ENCODE peak calls at places on chromosomes 3 and 15, in six cellular contexts. One of them, this sample, is unnamed.

GRCh38 chr3:177284383-177284881 is 87.2 kb upstream of the TBL1XR1 start:
- DNase-seq in endothelial cell of umbilical vein: no peak
- DNase-seq in HCT116: peak
- DNase-seq in HepG2: peak
- DNase-seq in HL-60: peak
- DNase-seq in prostate gland: no peak
- DNase-seq in this sample: no peak

GRCh38 chr3:101072299-101072698 is 79.1 kb upstream of the ABI3BP start:
- DNase-seq in endothelial cell of umbilical vein: peak
- DNase-seq in HCT116: no peak
- DNase-seq in HepG2: no peak
- DNase-seq in HL-60: no peak
- DNase-seq in prostate gland: peak
- DNase-seq in this sample: no peak

GRCh38 chr3:25378912-25379311 is 49.2 kb upstream of the RARB start:
- DNase-seq in endothelial cell of umbilical vein: no peak
- DNase-seq in HCT116: no peak
- DNase-seq in HepG2: no peak
- DNase-seq in HL-60: no peak
- DNase-seq in prostate gland: no peak
- DNase-seq in this sample: no peak

GRCh38 chr15:58247803-58248503 is 109.8 kb downstream of the AQP9 start:
- DNase-seq in endothelial cell of umbilical vein: no peak
- DNase-seq in HCT116: no peak
- DNase-seq in HepG2: no peak
- DNase-seq in HL-60: peak
- DNase-seq in prostate gland: peak
- DNase-seq in this sample: no peak

GRCh38 chr15:71581406-71581930 is 228.9 kb upstream of the NR2E3 start:
- DNase-seq in endothelial cell of umbilical vein: no peak
- DNase-seq in HCT116: no peak
- DNase-seq in HepG2: no peak
- DNase-seq in HL-60: no peak
- DNase-seq in prostate gland: no peak
- DNase-seq in this sample: no peak

GRCh38 chr3:68403741-68404140 is 528.6 kb downstream of the TAFA4 start:
- DNase-seq in endothelial cell of umbilical vein: no peak
- DNase-seq in HCT116: no peak
- DNase-seq in HepG2: no peak
- DNase-seq in HL-60: no peak
- DNase-seq in prostate gland: no peak
- DNase-seq in this sample: no peak

GRCh38 chr15:80659375-80659774 is 35.7 kb upstream of the ABHD17C start:
- DNase-seq in endothelial cell of umbilical vein: no peak
- DNase-seq in HCT116: no peak
- DNase-seq in HepG2: no peak
- DNase-seq in HL-60: no peak
- DNase-seq in prostate gland: no peak
- DNase-seq in this sample: no peak

GRCh38 chr3:133749427-133750200 is 3.4 kb downstream of the TF start:
- DNase-seq in endothelial cell of umbilical vein: no peak
- DNase-seq in HCT116: no peak
- DNase-seq in HepG2: no peak
- DNase-seq in HL-60: no peak
- DNase-seq in prostate gland: no peak
- DNase-seq in this sample: no peak

GRCh38 chr15:68234060-68234459 is 4.5 kb upstream of the CLN6 start:
- DNase-seq in endothelial cell of umbilical vein: no peak
- DNase-seq in HCT116: no peak
- DNase-seq in HepG2: no peak
- DNase-seq in HL-60: no peak
- DNase-seq in prostate gland: peak
- DNase-seq in this sample: no peak

GRCh38 chr3:49351521-49352011 is 6.6 kb downstream of the GPX1 start:
- DNase-seq in endothelial cell of umbilical vein: peak
- DNase-seq in HCT116: no peak
- DNase-seq in HepG2: no peak
- DNase-seq in HL-60: peak
- DNase-seq in prostate gland: no peak
- DNase-seq in this sample: no peak

GRCh38 chr15:31317980-31318342 is 8.7 kb upstream of the KLF13 start:
- DNase-seq in endothelial cell of umbilical vein: no peak
- DNase-seq in HCT116: no peak
- DNase-seq in HepG2: no peak
- DNase-seq in HL-60: no peak
- DNase-seq in prostate gland: no peak
- DNase-seq in this sample: no peak

GRCh38 chr15:62857411-62857853 is 185.1 kb upstream of the TPM1 start:
- DNase-seq in endothelial cell of umbilical vein: no peak
- DNase-seq in HCT116: no peak
- DNase-seq in HepG2: no peak
- DNase-seq in HL-60: no peak
- DNase-seq in prostate gland: no peak
- DNase-seq in this sample: no peak

GRCh38 chr15:61916104-61916503 is 144.1 kb downstream of the VPS13C start:
- DNase-seq in endothelial cell of umbilical vein: no peak
- DNase-seq in HCT116: no peak
- DNase-seq in HepG2: no peak
- DNase-seq in HL-60: no peak
- DNase-seq in prostate gland: no peak
- DNase-seq in this sample: no peak

GRCh38 chr3:164377466-164377865 is 700.8 kb downstream of the SI start:
- DNase-seq in endothelial cell of umbilical vein: no peak
- DNase-seq in HCT116: no peak
- DNase-seq in HepG2: no peak
- DNase-seq in HL-60: no peak
- DNase-seq in prostate gland: no peak
- DNase-seq in this sample: no peak

GRCh38 chr3:58237238-58237939 is at the start of gene ABHD6:
- DNase-seq in endothelial cell of umbilical vein: peak
- DNase-seq in HCT116: peak
- DNase-seq in HepG2: peak
- DNase-seq in HL-60: peak
- DNase-seq in prostate gland: peak
- DNase-seq in this sample: no peak

GRCh38 chr3:124063168-124063909 is 71.4 kb upstream of the ROPN1 start:
- DNase-seq in endothelial cell of umbilical vein: peak
- DNase-seq in HCT116: no peak
- DNase-seq in HepG2: no peak
- DNase-seq in HL-60: no peak
- DNase-seq in prostate gland: no peak
- DNase-seq in this sample: no peak

GRCh38 chr15:65101418-65101890 is 13.5 kb downstream of the UBAP1L start:
- DNase-seq in endothelial cell of umbilical vein: peak
- DNase-seq in HCT116: peak
- DNase-seq in HepG2: peak
- DNase-seq in HL-60: peak
- DNase-seq in prostate gland: peak
- DNase-seq in this sample: peak

GRCh38 chr3:197366301-197367044 is 68.1 kb upstream of the DLG1 start:
- DNase-seq in endothelial cell of umbilical vein: no peak
- DNase-seq in HCT116: no peak
- DNase-seq in HepG2: no peak
- DNase-seq in HL-60: no peak
- DNase-seq in prostate gland: peak
- DNase-seq in this sample: no peak

GRCh38 chr3:190886945-190887344 is 24.5 kb upstream of the GMNC start:
- DNase-seq in endothelial cell of umbilical vein: no peak
- DNase-seq in HCT116: no peak
- DNase-seq in HepG2: no peak
- DNase-seq in HL-60: peak
- DNase-seq in prostate gland: no peak
- DNase-seq in this sample: no peak

GRCh38 chr15:28881600-28881999 is 4.2 kb upstream of the APBA2 start:
- DNase-seq in endothelial cell of umbilical vein: no peak
- DNase-seq in HCT116: no peak
- DNase-seq in HepG2: no peak
- DNase-seq in HL-60: no peak
- DNase-seq in prostate gland: no peak
- DNase-seq in this sample: no peak

GRCh38 chr15:38525489-38525888 is 39.1 kb downstream of the RASGRP1 start:
- DNase-seq in endothelial cell of umbilical vein: no peak
- DNase-seq in HCT116: no peak
- DNase-seq in HepG2: no peak
- DNase-seq in HL-60: no peak
- DNase-seq in prostate gland: no peak
- DNase-seq in this sample: no peak

GRCh38 chr3:188792788-188793187 is 379.0 kb upstream of the TPRG1 start:
- DNase-seq in endothelial cell of umbilical vein: no peak
- DNase-seq in HCT116: no peak
- DNase-seq in HepG2: peak
- DNase-seq in HL-60: no peak
- DNase-seq in prostate gland: no peak
- DNase-seq in this sample: no peak

GRCh38 chr3:34675383-34676120 is 877.1 kb downstream of the PDCD6IP start:
- DNase-seq in endothelial cell of umbilical vein: no peak
- DNase-seq in HCT116: no peak
- DNase-seq in HepG2: no peak
- DNase-seq in HL-60: no peak
- DNase-seq in prostate gland: no peak
- DNase-seq in this sample: no peak

GRCh38 chr15:96462768-96463167 is 132.3 kb downstream of the NR2F2 start:
- DNase-seq in endothelial cell of umbilical vein: peak
- DNase-seq in HCT116: no peak
- DNase-seq in HepG2: no peak
- DNase-seq in HL-60: no peak
- DNase-seq in prostate gland: no peak
- DNase-seq in this sample: no peak

GRCh38 chr3:158809642-158810041 is 7.8 kb downstream of the MFSD1 start:
- DNase-seq in endothelial cell of umbilical vein: no peak
- DNase-seq in HCT116: no peak
- DNase-seq in HepG2: no peak
- DNase-seq in HL-60: no peak
- DNase-seq in prostate gland: no peak
- DNase-seq in this sample: no peak

GRCh38 chr3:121724130-121724529 is 25.4 kb downstream of the GOLGB1 start:
- DNase-seq in endothelial cell of umbilical vein: no peak
- DNase-seq in HCT116: no peak
- DNase-seq in HepG2: no peak
- DNase-seq in HL-60: no peak
- DNase-seq in prostate gland: no peak
- DNase-seq in this sample: no peak

GRCh38 chr3:190616627-190617026 is 102.7 kb downstream of the IL1RAP start:
- DNase-seq in endothelial cell of umbilical vein: no peak
- DNase-seq in HCT116: no peak
- DNase-seq in HepG2: no peak
- DNase-seq in HL-60: peak
- DNase-seq in prostate gland: no peak
- DNase-seq in this sample: no peak

GRCh38 chr3:151086484-151087456 is 1.3 kb downstream of the MED12L start:
- DNase-seq in endothelial cell of umbilical vein: peak
- DNase-seq in HCT116: peak
- DNase-seq in HepG2: peak
- DNase-seq in HL-60: peak
- DNase-seq in prostate gland: peak
- DNase-seq in this sample: peak

GRCh38 chr15:36777941-36778340 is 198.5 kb downstream of the CDIN1 start:
- DNase-seq in endothelial cell of umbilical vein: no peak
- DNase-seq in HCT116: no peak
- DNase-seq in HepG2: no peak
- DNase-seq in HL-60: no peak
- DNase-seq in prostate gland: no peak
- DNase-seq in this sample: no peak

GRCh38 chr3:11271986-11272904 is at the start of gene ATG7:
- DNase-seq in endothelial cell of umbilical vein: peak
- DNase-seq in HCT116: peak
- DNase-seq in HepG2: peak
- DNase-seq in HL-60: peak
- DNase-seq in prostate gland: peak
- DNase-seq in this sample: peak
- TF ChIP-seq POLR2AphosphoS5 in endothelial cell of umbilical vein: peak
- TF ChIP-seq POLR2AphosphoS5 in HCT116: peak
- TF ChIP-seq POLR2AphosphoS5 in HepG2: peak
- TF ChIP-seq POLR2AphosphoS5 in HL-60: peak
- TF ChIP-seq POLR2AphosphoS5 in prostate gland: peak
- TF ChIP-seq POLR2AphosphoS5 in this sample: peak

GRCh38 chr15:77599899-77600298 is 32.8 kb downstream of the LINGO1 start:
- DNase-seq in endothelial cell of umbilical vein: peak
- DNase-seq in HCT116: peak
- DNase-seq in HepG2: peak
- DNase-seq in HL-60: peak
- DNase-seq in prostate gland: no peak
- DNase-seq in this sample: no peak
- TF ChIP-seq POLR2AphosphoS5 in endothelial cell of umbilical vein: no peak
- TF ChIP-seq POLR2AphosphoS5 in HCT116: peak
- TF ChIP-seq POLR2AphosphoS5 in HepG2: no peak
- TF ChIP-seq POLR2AphosphoS5 in HL-60: no peak
- TF ChIP-seq POLR2AphosphoS5 in prostate gland: no peak
- TF ChIP-seq POLR2AphosphoS5 in this sample: no peak

DNA sequence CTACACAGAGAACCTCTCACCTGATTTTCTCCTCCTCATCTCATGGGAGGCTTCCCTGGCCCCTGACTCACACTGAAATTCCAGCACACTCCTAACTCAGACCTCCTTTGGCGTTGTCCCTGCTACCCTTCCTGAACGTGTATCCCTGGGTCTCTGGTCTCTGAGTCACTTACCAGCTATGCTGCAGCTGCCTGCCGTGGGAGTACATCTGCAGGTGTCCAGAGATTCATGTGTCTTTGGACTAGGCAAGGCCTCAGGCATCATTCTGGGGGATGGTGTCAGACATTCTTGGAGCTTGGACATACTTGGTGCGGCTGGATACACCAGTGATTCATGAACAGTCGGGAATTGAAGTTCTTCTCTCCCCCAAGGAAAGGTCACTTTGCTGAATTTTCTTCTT is 148.8 kb upstream of the TRIM42 start:
- DNase-seq in endothelial cell of umbilical vein: no peak
- DNase-seq in HCT116: no peak
- DNase-seq in HepG2: no peak
- DNase-seq in HL-60: no peak
- DNase-seq in prostate gland: no peak
- DNase-seq in this sample: no peak
- TF ChIP-seq POLR2AphosphoS5 in endothelial cell of umbilical vein: no peak
- TF ChIP-seq POLR2AphosphoS5 in HCT116: no peak
- TF ChIP-seq POLR2AphosphoS5 in HepG2: no peak
- TF ChIP-seq POLR2AphosphoS5 in HL-60: no peak
- TF ChIP-seq POLR2AphosphoS5 in prostate gland: no peak
- TF ChIP-seq POLR2AphosphoS5 in this sample: no peak

DNA sequence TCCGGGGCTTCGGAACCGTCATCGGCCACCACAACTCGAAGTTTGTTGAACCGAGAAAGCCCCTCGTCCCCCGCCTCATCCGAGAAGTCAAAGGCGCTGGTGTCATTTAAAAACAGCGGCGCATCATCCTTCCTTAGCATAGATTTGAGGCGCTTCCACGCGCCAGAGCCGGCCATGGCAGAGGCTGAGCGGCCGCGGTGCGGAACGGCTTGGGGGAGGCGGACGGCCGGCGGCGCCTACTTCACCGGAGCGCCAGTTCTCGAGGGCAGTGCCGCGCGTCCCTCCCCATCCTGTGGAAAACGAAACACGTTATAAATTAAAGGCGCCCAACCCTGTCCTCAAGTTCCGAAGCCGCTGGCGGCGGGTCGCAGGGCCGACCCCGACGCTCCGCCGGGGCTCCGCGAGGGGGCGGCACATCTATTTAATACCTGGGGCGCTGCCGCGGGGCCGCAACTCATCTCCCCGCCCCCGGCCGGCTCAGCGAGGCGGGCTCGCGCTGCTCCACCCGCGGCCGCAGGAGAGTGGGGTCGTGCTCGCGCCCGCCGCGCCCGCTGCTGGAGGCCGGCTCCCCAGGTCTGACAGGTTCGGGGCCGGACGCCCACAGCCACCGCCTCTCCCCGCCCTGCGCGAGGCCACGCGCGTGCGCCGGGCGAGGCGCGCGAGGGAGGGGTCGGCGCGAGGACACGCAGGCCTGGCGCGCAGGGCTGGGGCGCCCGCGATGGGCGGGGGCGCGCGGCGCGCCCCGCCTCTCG is at the start of gene SLC30A4:
- DNase-seq in endothelial cell of umbilical vein: peak
- DNase-seq in HCT116: no peak
- DNase-seq in HepG2: no peak
- DNase-seq in HL-60: no peak
- DNase-seq in prostate gland: peak
- DNase-seq in this sample: no peak
- TF ChIP-seq POLR2AphosphoS5 in endothelial cell of umbilical vein: no peak
- TF ChIP-seq POLR2AphosphoS5 in HCT116: peak
- TF ChIP-seq POLR2AphosphoS5 in HepG2: no peak
- TF ChIP-seq POLR2AphosphoS5 in HL-60: no peak
- TF ChIP-seq POLR2AphosphoS5 in prostate gland: no peak
- TF ChIP-seq POLR2AphosphoS5 in this sample: no peak